ENCODE peak calls at places on chromosomes 6 and 20, in six cellular contexts. H is A549, U is IMR-90, I is SK-N-SH, E is GM12878, T is HepG2. L is an unnamed sample.

GRCh38 chr6:40845588-40845987 is 193.4 kb downstream of the UNC5CL start:
- DNase-seq in H (peak), E (no peak), U (peak), T (peak), I (no peak), L (peak)

GRCh38 chr20:54100563-54100962 is 30.2 kb upstream of the BCAS1 start:
- DNase-seq in I (no peak), U (peak), H (no peak), E (no peak), T (no peak), L (no peak)

GRCh38 chr6:119346914-119347313 is 2.6 kb downstream of the MAN1A1 start:
- DNase-seq in U (no peak), T (no peak), H (no peak), E (no peak), I (no peak), L (no peak)

GRCh38 chr6:45714795-45715507 is 300.7 kb downstream of the CLIC5 start:
- DNase-seq in U (peak), E (peak), T (peak), I (peak), H (peak), L (peak)

GRCh38 chr6:11245406-11245990 is 13.0 kb upstream of the NEDD9 start:
- DNase-seq in H (no peak), E (no peak), T (no peak), I (no peak), U (no peak), L (no peak)

GRCh38 chr6:24451581-24452041 is 37.8 kb downstream of the GPLD1 start:
- DNase-seq in T (no peak), U (no peak), E (no peak), H (no peak), I (peak), L (peak)

GRCh38 chr20:56631990-56632327 is 2.9 kb downstream of the TFAP2C start:
- DNase-seq in I (no peak), T (no peak), U (no peak), H (no peak), E (no peak), L (no peak)

GRCh38 chr6:158018851-158019361 is 37.2 kb downstream of the SYNJ2 start:
- DNase-seq in U (peak), E (no peak), T (no peak), I (no peak), H (no peak), L (no peak)

GRCh38 chr6:169173532-169174268 is 79.9 kb downstream of the THBS2 start:
- DNase-seq in T (no peak), U (peak), I (no peak), E (no peak), H (no peak), L (no peak)

GRCh38 chr6:80586242-80586641 is 479.8 kb downstream of the BCKDHB start:
- DNase-seq in I (no peak), H (no peak), E (no peak), U (no peak), T (no peak), L (no peak)

GRCh38 chr6:82862543-82862942 is 203.1 kb downstream of the UBE3D start:
- DNase-seq in I (no peak), E (no peak), H (no peak), U (peak), T (no peak), L (no peak)

GRCh38 chr6:315921-316752 is 23.9 kb downstream of the DUSP22 start:
- DNase-seq in U (no peak), T (no peak), E (peak), I (no peak), H (no peak), L (no peak)

GRCh38 chr6:107704377-107705013 is 119.6 kb downstream of the SCML4 start:
- DNase-seq in E (no peak), U (peak), I (peak), T (peak), H (peak), L (peak)

GRCh38 chr20:34872604-34873224 is at the start of gene GGT7:
- DNase-seq in I (peak), T (peak), U (peak), E (peak), H (peak), L (peak)
- TF ChIP-seq SMC3 in I (peak), T (no peak), U (peak), E (no peak), H (peak), L (peak)

GRCh38 chr20:62717933-62718332 is 9.3 kb downstream of the NTSR1 start:
- DNase-seq in E (no peak), U (peak), T (no peak), I (no peak), H (no peak), L (no peak)
- TF ChIP-seq SMC3 in E (no peak), U (no peak), T (no peak), I (no peak), H (no peak), L (no peak)

GRCh38 chr6:125200986-125201385 is 47.4 kb downstream of the TPD52L1 start:
- DNase-seq in I (no peak), T (no peak), U (no peak), E (no peak), H (no peak), L (no peak)

GRCh38 chr6:125203395-125203794 is 49.8 kb downstream of the TPD52L1 start:
- DNase-seq in E (no peak), U (no peak), I (no peak), H (peak), T (no peak), L (no peak)

GRCh38 chr6:125205931-125206330 is 52.4 kb downstream of the TPD52L1 start:
- DNase-seq in I (no peak), U (no peak), T (no peak), E (no peak), H (no peak), L (no peak)

GRCh38 chr6:125198285-125199009 is 44.9 kb downstream of the TPD52L1 start:
- DNase-seq in E (no peak), U (no peak), H (peak), T (no peak), I (no peak), L (no peak)

DNA sequence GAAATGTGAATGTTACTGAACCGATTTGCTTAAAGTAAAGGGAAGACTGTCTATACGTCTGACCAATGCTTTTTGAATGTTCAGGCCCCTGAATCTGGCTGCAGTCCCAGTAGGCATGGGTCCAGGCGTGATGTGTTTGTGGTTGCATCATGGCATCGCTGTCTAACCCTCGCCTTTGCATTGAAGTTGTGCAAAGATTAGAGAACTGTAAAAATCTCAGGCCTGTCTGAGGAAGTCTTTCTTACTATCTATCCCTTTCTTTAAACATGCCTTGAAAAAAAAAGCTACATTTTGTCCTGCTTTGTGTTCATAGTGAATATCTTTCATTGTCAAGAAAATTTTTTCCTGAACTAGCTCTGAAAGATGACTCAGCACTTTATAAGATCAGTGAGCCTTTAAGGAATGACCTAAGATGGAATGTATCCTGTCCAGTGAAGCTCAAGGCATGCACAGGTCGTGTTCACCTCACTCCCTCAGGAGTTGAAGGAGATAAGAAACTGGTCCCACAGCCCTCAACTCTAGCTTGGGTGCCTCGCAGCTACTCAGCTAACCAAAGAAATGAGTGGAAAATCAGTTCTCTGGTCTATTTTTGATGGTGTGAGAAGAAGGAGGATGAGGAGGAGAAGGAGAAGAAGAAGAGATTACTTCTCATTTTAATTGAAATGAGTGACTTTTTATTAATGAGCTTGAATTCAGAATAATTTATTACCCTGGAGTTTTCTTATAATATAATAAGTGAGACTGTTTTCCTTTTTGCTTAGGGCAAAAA is 48.6 kb downstream of the TPD52L1 start:
- DNase-seq in H (peak), E (no peak), T (no peak), I (no peak), U (peak), L (peak)
- TF ChIP-seq SMC3 in H (peak), E (no peak), T (no peak), I (no peak), U (peak), L (no peak)

DNA sequence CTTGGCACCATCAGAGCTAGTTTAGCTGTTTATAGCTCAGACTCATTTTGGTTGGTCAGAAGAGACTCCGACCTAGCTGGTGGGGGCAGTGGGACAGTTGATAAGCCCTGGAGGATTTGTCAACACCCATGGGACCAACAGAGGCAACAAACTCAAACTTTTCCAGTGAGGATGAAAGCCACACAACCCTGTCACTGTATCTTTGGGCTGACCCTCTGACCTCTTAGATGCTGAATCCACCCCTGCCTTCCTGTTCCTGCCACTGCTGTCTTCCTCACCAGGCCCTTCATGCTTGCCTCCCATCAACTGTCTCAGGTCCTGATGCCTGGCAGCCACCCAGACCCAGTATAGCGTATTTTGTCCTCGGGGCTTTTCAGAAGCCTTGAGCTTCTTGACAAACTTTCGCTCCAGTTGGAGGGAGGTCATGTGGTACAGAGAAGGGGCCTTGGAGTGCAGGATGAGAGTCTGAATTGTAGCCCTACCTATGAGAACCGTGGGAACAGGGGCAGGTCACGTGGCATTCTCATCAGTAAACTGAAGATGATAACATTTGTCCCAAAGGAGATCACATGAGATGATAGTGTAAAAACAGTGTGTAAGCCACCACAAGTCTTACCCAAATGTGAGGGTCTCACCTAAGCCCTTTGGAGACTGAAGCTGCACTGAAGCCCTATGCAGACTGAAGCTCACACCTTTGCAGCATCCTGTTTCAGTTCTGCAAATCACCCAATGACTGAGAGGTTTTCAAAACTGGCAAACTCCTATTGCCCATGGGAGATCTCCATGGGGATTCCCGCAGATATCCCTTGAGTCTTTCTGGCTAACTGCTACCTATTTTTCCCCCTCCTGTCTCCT is 72.0 kb upstream of the F13A1 start:
- DNase-seq in U (no peak), I (no peak), E (peak), H (no peak), T (no peak), L (no peak)
- TF ChIP-seq SMC3 in U (no peak), I (no peak), E (no peak), H (no peak), T (no peak), L (no peak)

DNA sequence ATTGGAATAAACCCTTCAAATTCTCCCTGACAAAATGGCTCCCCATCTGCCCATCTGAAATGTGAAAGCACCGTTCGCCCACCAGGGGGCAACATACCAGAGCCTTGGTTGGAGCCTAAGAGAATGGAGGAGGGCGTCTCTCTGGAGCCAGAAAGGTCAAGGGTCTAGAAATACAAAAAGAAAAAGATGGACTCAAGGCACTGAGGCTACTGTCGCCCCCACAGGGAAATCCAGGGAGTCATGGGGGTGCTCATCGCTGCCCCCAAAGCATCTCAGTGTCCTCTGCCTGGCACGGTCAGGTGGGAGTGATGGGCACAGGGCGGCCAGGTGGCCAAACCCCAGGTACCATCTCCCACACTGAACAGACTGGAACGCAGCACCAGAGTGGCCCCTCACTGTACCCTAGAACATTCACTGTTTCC is 136.3 kb downstream of the ZMYND8 start:
- DNase-seq in H (peak), I (peak), T (peak), U (no peak), E (no peak), L (peak)
- TF ChIP-seq SMC3 in H (peak), I (peak), T (peak), U (peak), E (peak), L (peak)

GRCh38 chr6:22829070-22829469 is 259.7 kb downstream of the HDGFL1 start:
- DNase-seq in U (no peak), H (no peak), I (no peak), T (no peak), E (no peak), L (no peak)
- TF ChIP-seq SMC3 in U (no peak), H (no peak), I (no peak), T (no peak), E (no peak), L (no peak)

GRCh38 chr20:39036851-39037250 is 74.7 kb downstream of the DHX35 start:
- DNase-seq in E (no peak), T (no peak), U (peak), I (no peak), H (no peak), L (no peak)
- TF ChIP-seq SMC3 in E (no peak), T (no peak), U (no peak), I (no peak), H (no peak), L (no peak)

L was measured in K562.